ENCODE peak calls at places on chromosomes 4 and X, in five cellular contexts. One of them, this sample, is unnamed.

GRCh38 chr4:8910822-8911310 is 39.2 kb upstream of the HMX1 start:
- DNase-seq in SJSA1: no peak
- DNase-seq in substantia nigra: no peak
- DNase-seq in OCI-LY7: no peak
- DNase-seq in AG04450: no peak
- DNase-seq in this sample: peak

GRCh38 chr4:162847945-162848549 is 318.6 kb downstream of the NAF1 start:
- DNase-seq in AG04450: no peak
- DNase-seq in substantia nigra: no peak
- DNase-seq in OCI-LY7: no peak
- DNase-seq in SJSA1: no peak
- DNase-seq in this sample: no peak

GRCh38 chr4:22238742-22239141 is 277.1 kb downstream of the ADGRA3 start:
- DNase-seq in AG04450: no peak
- DNase-seq in OCI-LY7: no peak
- DNase-seq in substantia nigra: no peak
- DNase-seq in SJSA1: no peak
- DNase-seq in this sample: no peak

GRCh38 chr4:96295143-96295763 is 455.4 kb downstream of the PDHA2 start:
- DNase-seq in OCI-LY7: no peak
- DNase-seq in substantia nigra: no peak
- DNase-seq in SJSA1: no peak
- DNase-seq in AG04450: no peak
- DNase-seq in this sample: no peak

GRCh38 chrX:41529221-41529620 is 82.1 kb downstream of the NYX start:
- DNase-seq in OCI-LY7: no peak
- DNase-seq in AG04450: no peak
- DNase-seq in SJSA1: no peak
- DNase-seq in substantia nigra: no peak
- DNase-seq in this sample: no peak

GRCh38 chr4:86223472-86223871 is 136.4 kb downstream of the MAPK10 start:
- DNase-seq in SJSA1: no peak
- DNase-seq in substantia nigra: peak
- DNase-seq in OCI-LY7: peak
- DNase-seq in AG04450: peak
- DNase-seq in this sample: no peak

GRCh38 chrX:153381684-153382532 is 19.2 kb downstream of the PNMA6E start:
- DNase-seq in substantia nigra: peak
- DNase-seq in OCI-LY7: peak
- DNase-seq in AG04450: peak
- DNase-seq in SJSA1: no peak
- DNase-seq in this sample: no peak

GRCh38 chrX:85859426-85859825 is 187.9 kb downstream of the CHM start:
- DNase-seq in substantia nigra: no peak
- DNase-seq in SJSA1: no peak
- DNase-seq in AG04450: no peak
- DNase-seq in OCI-LY7: no peak
- DNase-seq in this sample: no peak

GRCh38 chrX:68084765-68085164 is 348.5 kb downstream of the OPHN1 start:
- DNase-seq in substantia nigra: no peak
- DNase-seq in OCI-LY7: no peak
- DNase-seq in AG04450: peak
- DNase-seq in SJSA1: no peak
- DNase-seq in this sample: no peak

GRCh38 chrX:38247051-38247450 is 26.4 kb upstream of the SRPX start:
- DNase-seq in substantia nigra: no peak
- DNase-seq in AG04450: no peak
- DNase-seq in SJSA1: no peak
- DNase-seq in OCI-LY7: no peak
- DNase-seq in this sample: no peak
- H3K27ac ChIP-seq in substantia nigra: no peak
- H3K27ac ChIP-seq in AG04450: no peak
- H3K27ac ChIP-seq in SJSA1: no peak
- H3K27ac ChIP-seq in OCI-LY7: no peak
- H3K27ac ChIP-seq in this sample: no peak

GRCh38 chr4:16758816-16759215 is 139.6 kb downstream of the LDB2 start:
- DNase-seq in SJSA1: no peak
- DNase-seq in OCI-LY7: no peak
- DNase-seq in AG04450: no peak
- DNase-seq in substantia nigra: no peak
- DNase-seq in this sample: no peak

GRCh38 chr4:16759781-16760459 is 138.5 kb downstream of the LDB2 start:
- DNase-seq in substantia nigra: no peak
- DNase-seq in OCI-LY7: no peak
- DNase-seq in SJSA1: peak
- DNase-seq in AG04450: no peak
- DNase-seq in this sample: no peak

GRCh38 chr4:16754104-16754503 is 144.3 kb downstream of the LDB2 start:
- DNase-seq in SJSA1: no peak
- DNase-seq in substantia nigra: no peak
- DNase-seq in OCI-LY7: no peak
- DNase-seq in AG04450: no peak
- DNase-seq in this sample: no peak

GRCh38 chr4:16758206-16758605 is 140.2 kb downstream of the LDB2 start:
- DNase-seq in AG04450: no peak
- DNase-seq in substantia nigra: no peak
- DNase-seq in SJSA1: no peak
- DNase-seq in OCI-LY7: no peak
- DNase-seq in this sample: no peak

DNA sequence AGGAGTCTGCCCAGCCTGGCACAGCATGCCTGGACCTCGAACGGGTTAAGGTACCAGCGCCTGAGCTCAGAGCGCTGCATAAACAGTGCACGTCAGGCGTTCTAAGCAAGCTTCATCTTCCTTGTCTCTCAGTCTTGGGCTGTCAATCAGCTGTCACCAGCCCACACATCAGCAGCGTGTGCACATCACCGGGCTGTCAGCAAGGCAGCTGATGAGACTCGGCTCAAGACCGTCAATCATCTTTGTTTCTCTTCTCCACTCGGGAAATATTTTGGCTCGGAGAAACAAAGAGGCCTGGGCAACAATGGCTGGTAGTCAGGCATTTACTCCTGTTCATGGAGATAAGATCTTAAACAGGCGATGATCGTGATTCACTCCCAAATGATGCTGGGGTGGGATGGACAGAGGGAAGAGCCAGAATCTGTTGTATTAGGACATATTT is 141.3 kb downstream of the LDB2 start:
- DNase-seq in AG04450: no peak
- DNase-seq in OCI-LY7: no peak
- DNase-seq in substantia nigra: peak
- DNase-seq in SJSA1: no peak
- DNase-seq in this sample: no peak
- H3K27ac ChIP-seq in AG04450: no peak
- H3K27ac ChIP-seq in OCI-LY7: no peak
- H3K27ac ChIP-seq in substantia nigra: peak
- H3K27ac ChIP-seq in SJSA1: no peak
- H3K27ac ChIP-seq in this sample: no peak

GRCh38 chr4:142960867-142961644 is 115.0 kb upstream of the INPP4B start:
- DNase-seq in SJSA1: no peak
- DNase-seq in AG04450: no peak
- DNase-seq in OCI-LY7: no peak
- DNase-seq in substantia nigra: no peak
- DNase-seq in this sample: no peak
- H3K27ac ChIP-seq in SJSA1: no peak
- H3K27ac ChIP-seq in AG04450: no peak
- H3K27ac ChIP-seq in OCI-LY7: no peak
- H3K27ac ChIP-seq in substantia nigra: peak
- H3K27ac ChIP-seq in this sample: no peak

GRCh38 chrX:119410027-119410819 is 11.1 kb downstream of the SLC25A43 start:
- DNase-seq in AG04450: no peak
- DNase-seq in OCI-LY7: no peak
- DNase-seq in substantia nigra: no peak
- DNase-seq in SJSA1: peak
- DNase-seq in this sample: peak
- H3K27ac ChIP-seq in AG04450: peak
- H3K27ac ChIP-seq in OCI-LY7: no peak
- H3K27ac ChIP-seq in substantia nigra: no peak
- H3K27ac ChIP-seq in SJSA1: no peak
- H3K27ac ChIP-seq in this sample: peak

GRCh38 chr4:151417164-151417571 is 8.2 kb downstream of the FHIP1A start:
- DNase-seq in AG04450: no peak
- DNase-seq in SJSA1: no peak
- DNase-seq in substantia nigra: no peak
- DNase-seq in OCI-LY7: no peak
- DNase-seq in this sample: no peak
- H3K27ac ChIP-seq in AG04450: no peak
- H3K27ac ChIP-seq in SJSA1: no peak
- H3K27ac ChIP-seq in substantia nigra: no peak
- H3K27ac ChIP-seq in OCI-LY7: no peak
- H3K27ac ChIP-seq in this sample: no peak

GRCh38 chrX:150623583-150623982 is 55.2 kb downstream of the MTM1 start:
- DNase-seq in AG04450: no peak
- DNase-seq in SJSA1: no peak
- DNase-seq in OCI-LY7: no peak
- DNase-seq in substantia nigra: no peak
- DNase-seq in this sample: no peak

GRCh38 chrX:150621652-150622051 is 53.2 kb downstream of the MTM1 start:
- DNase-seq in AG04450: no peak
- DNase-seq in substantia nigra: no peak
- DNase-seq in OCI-LY7: no peak
- DNase-seq in SJSA1: no peak
- DNase-seq in this sample: no peak

GRCh38 chrX:150627957-150628356 is 59.5 kb downstream of the MTM1 start:
- DNase-seq in substantia nigra: no peak
- DNase-seq in OCI-LY7: no peak
- DNase-seq in AG04450: no peak
- DNase-seq in SJSA1: no peak
- DNase-seq in this sample: no peak

GRCh38 chrX:150625875-150626274 is 57.5 kb downstream of the MTM1 start:
- DNase-seq in AG04450: no peak
- DNase-seq in substantia nigra: no peak
- DNase-seq in OCI-LY7: no peak
- DNase-seq in SJSA1: no peak
- DNase-seq in this sample: no peak

DNA sequence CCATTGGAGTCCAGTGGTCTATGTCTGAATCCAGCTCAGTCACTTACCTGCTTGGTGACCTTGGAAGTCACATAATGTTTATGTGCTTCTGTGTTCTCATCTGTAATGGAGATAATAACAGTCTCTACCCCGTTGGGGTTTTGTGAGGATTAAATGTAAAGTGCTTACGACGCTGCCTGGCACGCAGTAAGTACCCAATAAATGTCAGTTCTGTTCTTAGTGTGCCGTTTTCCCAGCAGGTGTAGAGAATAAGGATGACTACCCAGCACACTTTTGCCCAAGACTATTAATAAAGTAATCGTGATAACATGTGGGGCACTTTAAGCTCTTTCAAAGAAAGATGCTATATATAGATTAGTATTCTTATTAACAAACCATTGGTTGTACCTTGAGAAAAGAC is 56.7 kb downstream of the MTM1 start:
- DNase-seq in AG04450: no peak
- DNase-seq in SJSA1: no peak
- DNase-seq in substantia nigra: no peak
- DNase-seq in OCI-LY7: no peak
- DNase-seq in this sample: no peak
- H3K27ac ChIP-seq in AG04450: no peak
- H3K27ac ChIP-seq in SJSA1: no peak
- H3K27ac ChIP-seq in substantia nigra: no peak
- H3K27ac ChIP-seq in OCI-LY7: no peak
- H3K27ac ChIP-seq in this sample: no peak

DNA sequence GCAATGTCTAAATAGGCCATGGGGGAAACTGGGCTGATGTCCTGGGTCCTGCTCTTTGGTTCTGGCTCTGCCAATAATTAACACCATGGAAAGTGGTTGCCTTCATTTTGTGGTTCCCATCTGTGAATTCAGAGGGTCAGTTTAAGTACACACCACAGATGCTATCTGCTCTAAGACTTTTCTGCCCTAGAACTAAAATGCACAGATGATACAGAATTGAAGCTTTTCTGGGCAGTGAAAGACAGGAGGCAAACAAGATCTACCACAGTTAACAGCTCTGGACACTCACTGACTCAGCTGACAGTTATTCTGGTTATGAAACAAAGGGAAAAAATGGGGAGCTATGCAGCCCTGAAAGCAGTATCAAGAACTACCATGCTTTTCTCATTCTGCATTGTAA is 37.3 kb downstream of the APBB2 start:
- DNase-seq in SJSA1: peak
- DNase-seq in OCI-LY7: no peak
- DNase-seq in substantia nigra: peak
- DNase-seq in AG04450: no peak
- DNase-seq in this sample: no peak
- H3K27ac ChIP-seq in SJSA1: peak
- H3K27ac ChIP-seq in OCI-LY7: no peak
- H3K27ac ChIP-seq in substantia nigra: peak
- H3K27ac ChIP-seq in AG04450: peak
- H3K27ac ChIP-seq in this sample: no peak

DNA sequence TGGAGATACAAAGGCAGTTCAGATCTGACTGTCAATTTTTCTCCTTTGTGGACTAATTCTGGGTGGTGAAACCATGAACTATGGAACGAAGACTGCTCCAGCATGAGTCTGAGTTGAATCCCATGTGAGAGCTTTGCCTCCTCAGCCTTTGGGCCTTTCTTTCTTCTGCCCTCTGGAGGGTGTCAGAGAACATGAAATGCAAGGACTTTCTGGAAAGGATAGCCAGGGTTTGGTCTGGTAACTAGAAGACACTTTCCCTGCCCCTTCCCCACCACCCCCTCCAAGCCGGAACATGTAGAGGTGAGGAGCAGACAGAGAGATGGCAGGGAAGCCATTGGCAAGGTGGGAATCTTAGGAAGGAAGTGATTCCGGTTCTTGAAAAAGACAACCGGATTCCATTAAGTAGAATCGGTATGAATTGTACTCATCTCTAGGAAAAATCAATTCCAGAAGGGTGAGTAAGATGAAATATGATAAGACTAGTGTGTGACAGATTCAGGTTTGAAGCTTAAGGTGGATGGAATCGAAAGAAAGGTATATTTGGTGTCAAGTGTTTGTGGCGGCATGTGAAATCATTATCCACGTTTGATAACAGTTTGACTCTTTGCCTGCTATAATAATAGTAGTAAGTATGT is 19.0 kb downstream of the FHL1 start:
- DNase-seq in OCI-LY7: peak
- DNase-seq in AG04450: no peak
- DNase-seq in SJSA1: peak
- DNase-seq in substantia nigra: peak
- DNase-seq in this sample: no peak
- H3K27ac ChIP-seq in OCI-LY7: no peak
- H3K27ac ChIP-seq in AG04450: no peak
- H3K27ac ChIP-seq in SJSA1: no peak
- H3K27ac ChIP-seq in substantia nigra: no peak
- H3K27ac ChIP-seq in this sample: peak

GRCh38 chr4:7041851-7042696 is 1.1 kb upstream of the TADA2B start:
- DNase-seq in substantia nigra: peak
- DNase-seq in OCI-LY7: no peak
- DNase-seq in SJSA1: no peak
- DNase-seq in AG04450: no peak
- DNase-seq in this sample: no peak
- H3K27ac ChIP-seq in substantia nigra: peak
- H3K27ac ChIP-seq in OCI-LY7: no peak
- H3K27ac ChIP-seq in SJSA1: peak
- H3K27ac ChIP-seq in AG04450: peak
- H3K27ac ChIP-seq in this sample: peak

GRCh38 chrX:45320191-45320590 is 119.5 kb upstream of the DIPK2B start:
- DNase-seq in substantia nigra: no peak
- DNase-seq in OCI-LY7: no peak
- DNase-seq in SJSA1: no peak
- DNase-seq in AG04450: no peak
- DNase-seq in this sample: no peak
- H3K27ac ChIP-seq in substantia nigra: no peak
- H3K27ac ChIP-seq in OCI-LY7: no peak
- H3K27ac ChIP-seq in SJSA1: no peak
- H3K27ac ChIP-seq in AG04450: no peak
- H3K27ac ChIP-seq in this sample: no peak

This sample was measured in breast epithelium.